ENCODE peak calls at places on chromosome 20, in four cellular contexts. One of them, this sample, is unnamed.

GRCh38 chr20:56626367-56627121 is 2.6 kb upstream of the TFAP2C start:
- DNase-seq in WTC11: peak; percentile 79
- DNase-seq in A549: peak; percentile 50
- DNase-seq in HepG2: no peak
- DNase-seq in this sample: no peak

GRCh38 chr20:33131949-33132822 is 35.8 kb upstream of the BPIFA2 start:
- DNase-seq in WTC11: peak; percentile 22
- DNase-seq in A549: peak; percentile 7
- DNase-seq in HepG2: no peak
- DNase-seq in this sample: no peak

GRCh38 chr20:5910192-5910591 is 40.1 kb downstream of the TRMT6 start:
- DNase-seq in WTC11: no peak
- DNase-seq in A549: no peak
- DNase-seq in HepG2: no peak
- DNase-seq in this sample: no peak

GRCh38 chr20:19774086-19774933 is 16.3 kb downstream of the RIN2 start:
- DNase-seq in WTC11: no peak
- DNase-seq in A549: no peak
- DNase-seq in HepG2: peak; percentile 72
- DNase-seq in this sample: no peak

GRCh38 chr20:37364013-37364926 is 18.3 kb downstream of the SRC start:
- DNase-seq in WTC11: peak; percentile 10
- DNase-seq in A549: no peak
- DNase-seq in HepG2: no peak
- DNase-seq in this sample: no peak

GRCh38 chr20:20824924-20825584 is 112.6 kb upstream of the RALGAPA2 start:
- DNase-seq in WTC11: peak; percentile 72
- DNase-seq in A549: peak; percentile 49
- DNase-seq in HepG2: peak; percentile 70
- DNase-seq in this sample: peak; percentile 11

GRCh38 chr20:35319206-35320197 is 27.3 kb upstream of the FAM83C start:
- DNase-seq in WTC11: no peak
- DNase-seq in A549: peak; percentile 52
- DNase-seq in HepG2: no peak
- DNase-seq in this sample: no peak

GRCh38 chr20:50470249-50470858 is 39.8 kb upstream of the PTPN1 start:
- DNase-seq in WTC11: no peak
- DNase-seq in A549: no peak
- DNase-seq in HepG2: no peak
- DNase-seq in this sample: no peak

GRCh38 chr20:10466325-10466724 is 31.2 kb downstream of the SLX4IP start:
- DNase-seq in WTC11: peak; percentile 58
- DNase-seq in A549: no peak
- DNase-seq in HepG2: no peak
- DNase-seq in this sample: no peak

GRCh38 chr20:38222231-38222922 is 38.2 kb downstream of the KIAA1755 start:
- DNase-seq in WTC11: peak; percentile 90
- DNase-seq in A549: peak; percentile 84
- DNase-seq in HepG2: peak; percentile 71
- DNase-seq in this sample: no peak

GRCh38 chr20:34980543-34981213 is 25.0 kb downstream of the MYH7B start:
- DNase-seq in WTC11: peak; percentile 51
- DNase-seq in A549: no peak
- DNase-seq in HepG2: no peak
- DNase-seq in this sample: no peak

GRCh38 chr20:22522701-22523100 is 61.7 kb downstream of the FOXA2 start:
- DNase-seq in WTC11: no peak
- DNase-seq in A549: no peak
- DNase-seq in HepG2: no peak
- DNase-seq in this sample: no peak

GRCh38 chr20:1536893-1537730 is 20.4 kb downstream of the SIRPD start:
- DNase-seq in WTC11: peak; percentile 18
- DNase-seq in A549: no peak
- DNase-seq in HepG2: no peak
- DNase-seq in this sample: no peak

GRCh38 chr20:17658648-17658993 is 23.4 kb downstream of the RRBP1 start:
- DNase-seq in WTC11: no peak
- DNase-seq in A549: no peak
- DNase-seq in HepG2: no peak
- DNase-seq in this sample: no peak

GRCh38 chr20:44398303-44398702 is 42.8 kb downstream of the HNF4A start:
- DNase-seq in WTC11: no peak
- DNase-seq in A549: peak; percentile 87
- DNase-seq in HepG2: no peak
- DNase-seq in this sample: no peak

GRCh38 chr20:63123326-63123725 is 92.6 kb downstream of the YTHDF1 start:
- DNase-seq in WTC11: peak; percentile 3
- DNase-seq in A549: no peak
- DNase-seq in HepG2: no peak
- DNase-seq in this sample: no peak

GRCh38 chr20:59151820-59152219 is 11.8 kb upstream of the ZNF831 start:
- DNase-seq in WTC11: no peak
- DNase-seq in A549: no peak
- DNase-seq in HepG2: no peak
- DNase-seq in this sample: no peak

GRCh38 chr20:22686097-22686496 is 101.7 kb upstream of the FOXA2 start:
- DNase-seq in WTC11: peak; percentile 69
- DNase-seq in A549: peak; percentile 80
- DNase-seq in HepG2: peak; percentile 32
- DNase-seq in this sample: no peak

GRCh38 chr20:59933296-59933848 is at the start of gene SYCP2:
- DNase-seq in WTC11: no peak
- DNase-seq in A549: peak; percentile 41
- DNase-seq in HepG2: no peak
- DNase-seq in this sample: no peak

GRCh38 chr20:50399003-50399916 is 110.9 kb upstream of the PTPN1 start:
- DNase-seq in WTC11: no peak
- DNase-seq in A549: no peak
- DNase-seq in HepG2: peak; percentile 99
- DNase-seq in this sample: no peak

GRCh38 chr20:58986968-58987517 is 6.0 kb downstream of the NELFCD start:
- DNase-seq in WTC11: no peak
- DNase-seq in A549: no peak
- DNase-seq in HepG2: no peak
- DNase-seq in this sample: no peak

GRCh38 chr20:47133809-47134456 is 222.6 kb downstream of the ZMYND8 start:
- DNase-seq in WTC11: no peak
- DNase-seq in A549: peak; percentile 37
- DNase-seq in HepG2: no peak
- DNase-seq in this sample: no peak

GRCh38 chr20:52812231-52812847 is 159.8 kb upstream of the TSHZ2 start:
- DNase-seq in WTC11: peak; percentile 27
- DNase-seq in A549: no peak
- DNase-seq in HepG2: no peak
- DNase-seq in this sample: no peak

GRCh38 chr20:57653546-57653900 is 33.3 kb upstream of the ZBP1 start:
- DNase-seq in WTC11: no peak
- DNase-seq in A549: peak; percentile 9
- DNase-seq in HepG2: no peak
- DNase-seq in this sample: no peak

GRCh38 chr20:34364013-34364382 is 925 bp downstream of the ITCH start:
- DNase-seq in WTC11: no peak
- DNase-seq in A549: no peak
- DNase-seq in HepG2: no peak
- DNase-seq in this sample: no peak

GRCh38 chr20:37636212-37636975 is 57.4 kb upstream of the CTNNBL1 start:
- DNase-seq in WTC11: no peak
- DNase-seq in A549: no peak
- DNase-seq in HepG2: peak; percentile 69
- DNase-seq in this sample: no peak

GRCh38 chr20:59163641-59164530 is at the start of gene ZNF831:
- DNase-seq in WTC11: no peak
- DNase-seq in A549: no peak
- DNase-seq in HepG2: no peak
- DNase-seq in this sample: no peak

GRCh38 chr20:19233025-19233794 is 20.8 kb downstream of the SLC24A3 start:
- DNase-seq in WTC11: no peak
- DNase-seq in A549: no peak
- DNase-seq in HepG2: no peak
- DNase-seq in this sample: no peak

GRCh38 chr20:60352580-60352979 is 394.4 kb downstream of the CDH26 start:
- DNase-seq in WTC11: no peak
- DNase-seq in A549: no peak
- DNase-seq in HepG2: no peak
- DNase-seq in this sample: no peak

GRCh38 chr20:47603260-47603659 is 101.6 kb downstream of the NCOA3 start:
- DNase-seq in WTC11: no peak
- DNase-seq in A549: no peak
- DNase-seq in HepG2: no peak
- DNase-seq in this sample: no peak

GRCh38 chr20:21643417-21643816 is 62.0 kb upstream of the PAX1 start:
- DNase-seq in WTC11: no peak
- DNase-seq in A549: no peak
- DNase-seq in HepG2: no peak
- DNase-seq in this sample: no peak

GRCh38 chr20:53919886-53920285 is 150.5 kb downstream of the BCAS1 start:
- DNase-seq in WTC11: no peak
- DNase-seq in A549: no peak
- DNase-seq in HepG2: no peak
- DNase-seq in this sample: no peak

GRCh38 chr20:51417745-51418529 is 124.6 kb downstream of the NFATC2 start:
- DNase-seq in WTC11: no peak
- DNase-seq in A549: no peak
- DNase-seq in HepG2: no peak
- DNase-seq in this sample: no peak

GRCh38 chr20:48799315-48800105 is 28.3 kb downstream of the PREX1 start:
- DNase-seq in WTC11: no peak
- DNase-seq in A549: no peak
- DNase-seq in HepG2: no peak
- DNase-seq in this sample: no peak

GRCh38 chr20:48795058-48795457 is 32.7 kb downstream of the PREX1 start:
- DNase-seq in WTC11: no peak
- DNase-seq in A549: no peak
- DNase-seq in HepG2: no peak
- DNase-seq in this sample: no peak

GRCh38 chr20:48797850-48798747 is 29.7 kb downstream of the PREX1 start:
- DNase-seq in WTC11: no peak
- DNase-seq in A549: no peak
- DNase-seq in HepG2: no peak
- DNase-seq in this sample: no peak

GRCh38 chr20:48795732-48796131 is 32.1 kb downstream of the PREX1 start:
- DNase-seq in WTC11: no peak
- DNase-seq in A549: no peak
- DNase-seq in HepG2: no peak
- DNase-seq in this sample: no peak

GRCh38 chr20:48797275-48797825 is 30.4 kb downstream of the PREX1 start:
- DNase-seq in WTC11: no peak
- DNase-seq in A549: no peak
- DNase-seq in HepG2: no peak
- DNase-seq in this sample: no peak
- TF ChIP-seq ESRRA in WTC11: no peak
- TF ChIP-seq ESRRA in A549: no peak
- TF ChIP-seq ESRRA in HepG2: no peak
- TF ChIP-seq ESRRA in this sample: no peak

GRCh38 chr20:9121211-9121610 is 52.3 kb downstream of the PLCB4 start:
- DNase-seq in WTC11: no peak
- DNase-seq in A549: no peak
- DNase-seq in HepG2: no peak
- DNase-seq in this sample: no peak
- TF ChIP-seq ESRRA in WTC11: no peak
- TF ChIP-seq ESRRA in A549: no peak
- TF ChIP-seq ESRRA in HepG2: no peak
- TF ChIP-seq ESRRA in this sample: no peak

GRCh38 chr20:3101737-3102574 is 17.4 kb upstream of the AVP start:
- DNase-seq in WTC11: no peak
- DNase-seq in A549: no peak
- DNase-seq in HepG2: no peak
- DNase-seq in this sample: peak; percentile 5
- TF ChIP-seq ESRRA in WTC11: no peak
- TF ChIP-seq ESRRA in A549: no peak
- TF ChIP-seq ESRRA in HepG2: no peak
- TF ChIP-seq ESRRA in this sample: no peak

DNA sequence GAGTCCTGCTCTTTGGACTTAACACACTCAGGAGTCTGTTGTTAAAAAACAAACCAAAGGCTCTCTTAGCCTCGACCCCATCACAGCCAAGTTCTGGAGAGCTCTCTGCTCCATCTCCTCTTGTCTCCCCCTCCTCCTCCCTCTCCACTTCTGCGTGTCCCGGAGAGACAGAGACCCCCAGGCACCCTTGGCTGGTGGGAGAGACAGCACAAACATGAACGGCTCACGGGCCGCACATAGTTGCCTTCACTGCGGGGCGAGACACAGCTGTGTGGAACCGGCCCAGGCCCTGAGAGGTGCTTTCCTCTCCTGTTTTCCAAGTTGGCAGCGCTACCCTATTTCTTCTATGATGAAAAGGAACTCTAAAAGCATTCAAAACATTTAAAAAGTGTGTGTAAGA is 23.3 kb upstream of the MYT1 start:
- DNase-seq in WTC11: peak; percentile 6
- DNase-seq in A549: no peak
- DNase-seq in HepG2: no peak
- DNase-seq in this sample: no peak
- TF ChIP-seq ESRRA in WTC11: no peak
- TF ChIP-seq ESRRA in A549: no peak
- TF ChIP-seq ESRRA in HepG2: no peak
- TF ChIP-seq ESRRA in this sample: no peak

GRCh38 chr20:13681248-13682125 is 42.8 kb upstream of the TASP1 start:
- DNase-seq in WTC11: no peak
- DNase-seq in A549: peak; percentile 63
- DNase-seq in HepG2: peak; percentile 97
- DNase-seq in this sample: peak; percentile 44
- TF ChIP-seq ESRRA in WTC11: no peak
- TF ChIP-seq ESRRA in A549: peak; percentile 20
- TF ChIP-seq ESRRA in HepG2: peak; percentile 73
- TF ChIP-seq ESRRA in this sample: no peak

DNA sequence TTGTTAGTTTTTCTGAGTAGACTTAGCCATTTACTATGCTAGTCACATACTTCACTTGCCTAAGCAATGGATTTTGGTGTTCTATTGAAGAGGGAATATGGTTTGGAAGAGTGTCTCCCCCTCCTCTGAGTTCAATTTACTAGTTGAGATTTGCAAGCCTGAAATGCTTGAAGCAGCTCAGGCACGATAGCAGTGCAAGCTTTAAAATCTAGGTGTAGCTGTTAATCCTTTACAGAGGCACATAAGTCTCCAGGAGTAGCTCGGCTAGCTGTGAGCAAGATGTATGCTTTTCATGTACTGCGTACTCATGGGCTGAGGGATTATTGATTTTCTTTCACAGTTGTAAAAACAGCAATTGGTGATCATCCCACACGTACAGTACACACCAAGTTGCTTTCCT is 745 bp downstream of the FLRT3 start:
- DNase-seq in WTC11: no peak
- DNase-seq in A549: peak; percentile 20
- DNase-seq in HepG2: peak; percentile 12
- DNase-seq in this sample: no peak
- TF ChIP-seq ESRRA in WTC11: no peak
- TF ChIP-seq ESRRA in A549: no peak
- TF ChIP-seq ESRRA in HepG2: no peak
- TF ChIP-seq ESRRA in this sample: no peak